ENCODE peak calls at places on chromosomes 6 and 20, in five cellular contexts. One of them, this sample, is unnamed. For H3K4me1, the result is how much of the 10 kb centered on the place peaks cover.

GRCh38 chr6:82144852-82145332 is 102.7 kb downstream of the IBTK start:
- DNase-seq in MM.1S: no peak
- DNase-seq in HCT116: peak
- DNase-seq in CD8-positive, alpha-beta memory T cell: no peak
- DNase-seq in heart right ventricle: peak
- DNase-seq in this sample: peak

GRCh38 chr6:117441824-117442264 is 16.1 kb upstream of the ROS1 start:
- DNase-seq in CD8-positive, alpha-beta memory T cell: no peak
- DNase-seq in HCT116: no peak
- DNase-seq in heart right ventricle: no peak
- DNase-seq in MM.1S: no peak
- DNase-seq in this sample: peak

GRCh38 chr6:4581468-4582420 is 194.5 kb upstream of the CDYL start:
- DNase-seq in MM.1S: no peak
- DNase-seq in HCT116: no peak
- DNase-seq in heart right ventricle: no peak
- DNase-seq in CD8-positive, alpha-beta memory T cell: no peak
- DNase-seq in this sample: no peak

GRCh38 chr6:16819752-16820151 is 58.5 kb upstream of the ATXN1 start:
- DNase-seq in heart right ventricle: no peak
- DNase-seq in HCT116: no peak
- DNase-seq in MM.1S: no peak
- DNase-seq in CD8-positive, alpha-beta memory T cell: no peak
- DNase-seq in this sample: no peak

GRCh38 chr6:91271807-91272206 is 684.9 kb upstream of the MAP3K7 start:
- DNase-seq in HCT116: no peak
- DNase-seq in CD8-positive, alpha-beta memory T cell: no peak
- DNase-seq in heart right ventricle: no peak
- DNase-seq in MM.1S: no peak
- DNase-seq in this sample: no peak

GRCh38 chr20:38932457-38933120 is 6.4 kb downstream of the FAM83D start:
- DNase-seq in HCT116: no peak
- DNase-seq in CD8-positive, alpha-beta memory T cell: no peak
- DNase-seq in MM.1S: no peak
- DNase-seq in heart right ventricle: no peak
- DNase-seq in this sample: peak

GRCh38 chr6:90311569-90311968 is 14.9 kb upstream of the BACH2 start:
- DNase-seq in MM.1S: no peak
- DNase-seq in HCT116: no peak
- DNase-seq in CD8-positive, alpha-beta memory T cell: no peak
- DNase-seq in heart right ventricle: no peak
- DNase-seq in this sample: no peak

GRCh38 chr20:18805881-18806280 is 7.7 kb upstream of the SCP2D1 start:
- DNase-seq in heart right ventricle: no peak
- DNase-seq in MM.1S: no peak
- DNase-seq in HCT116: no peak
- DNase-seq in CD8-positive, alpha-beta memory T cell: no peak
- DNase-seq in this sample: peak

GRCh38 chr20:23116301-23117089 is 30.4 kb upstream of the CD93 start:
- DNase-seq in CD8-positive, alpha-beta memory T cell: no peak
- DNase-seq in heart right ventricle: no peak
- DNase-seq in MM.1S: no peak
- DNase-seq in HCT116: no peak
- DNase-seq in this sample: peak

GRCh38 chr20:1536893-1537730 is 20.4 kb downstream of the SIRPD start:
- DNase-seq in MM.1S: no peak
- DNase-seq in CD8-positive, alpha-beta memory T cell: no peak
- DNase-seq in HCT116: no peak
- DNase-seq in heart right ventricle: no peak
- DNase-seq in this sample: no peak

GRCh38 chr20:16556299-16556698 is 16.9 kb downstream of the KIF16B start:
- DNase-seq in CD8-positive, alpha-beta memory T cell: no peak
- DNase-seq in MM.1S: no peak
- DNase-seq in HCT116: no peak
- DNase-seq in heart right ventricle: no peak
- DNase-seq in this sample: peak

GRCh38 chr6:116424001-116424400 is 37.2 kb upstream of the CALHM6 start:
- DNase-seq in HCT116: no peak
- DNase-seq in CD8-positive, alpha-beta memory T cell: no peak
- DNase-seq in heart right ventricle: no peak
- DNase-seq in MM.1S: no peak
- DNase-seq in this sample: peak

GRCh38 chr20:37529968-37530600 is 2.4 kb upstream of the BLCAP start:
- DNase-seq in heart right ventricle: no peak
- DNase-seq in MM.1S: no peak
- DNase-seq in CD8-positive, alpha-beta memory T cell: no peak
- DNase-seq in HCT116: no peak
- DNase-seq in this sample: no peak

GRCh38 chr6:105952762-105953700 is 133.1 kb upstream of the PRDM1 start:
- DNase-seq in CD8-positive, alpha-beta memory T cell: no peak
- DNase-seq in HCT116: no peak
- DNase-seq in heart right ventricle: no peak
- DNase-seq in MM.1S: no peak
- DNase-seq in this sample: no peak

GRCh38 chr6:168154263-168154917 is 75.4 kb upstream of the FRMD1 start:
- DNase-seq in HCT116: no peak
- DNase-seq in heart right ventricle: no peak
- DNase-seq in CD8-positive, alpha-beta memory T cell: no peak
- DNase-seq in MM.1S: no peak
- DNase-seq in this sample: no peak

DNA sequence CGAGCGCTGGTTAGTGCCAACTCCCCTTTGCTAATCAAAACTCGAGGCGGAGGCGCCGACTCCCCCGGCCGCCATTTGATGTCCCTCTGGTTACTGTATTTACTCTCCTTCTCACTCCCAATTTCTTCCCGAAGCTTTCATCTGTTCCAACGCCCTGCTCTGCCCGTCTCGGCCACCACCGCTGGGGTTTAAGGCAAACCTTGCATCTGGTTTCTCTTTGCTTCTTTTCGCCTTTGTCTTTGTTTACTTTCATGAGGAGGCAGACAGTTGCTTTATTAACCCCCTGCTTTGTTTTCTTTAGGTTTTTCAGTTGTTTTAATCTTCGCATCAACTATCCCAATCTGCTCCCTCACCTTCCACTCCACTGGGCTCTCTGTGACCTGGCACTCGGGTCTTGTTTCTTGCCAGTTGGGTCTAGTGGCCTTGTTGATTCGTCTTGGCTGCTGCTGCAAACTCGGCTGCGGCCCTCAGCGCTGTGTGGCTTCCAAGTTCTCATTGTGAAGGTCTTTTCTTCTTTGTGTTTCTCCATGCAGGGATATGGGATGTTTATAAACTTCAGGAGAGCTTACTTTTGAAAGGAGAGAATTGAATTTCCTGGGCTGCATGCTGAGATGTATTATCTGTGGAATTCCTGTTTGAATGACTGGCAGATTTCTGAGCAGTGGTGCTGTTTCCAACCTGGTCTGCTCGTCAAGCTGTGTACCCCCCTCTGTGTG is 155.1 kb downstream of the CDC5L start:
- DNase-seq in heart right ventricle: no peak
- DNase-seq in MM.1S: no peak
- DNase-seq in HCT116: no peak
- DNase-seq in CD8-positive, alpha-beta memory T cell: no peak
- DNase-seq in this sample: no peak
- H3K4me1 ChIP-seq in heart right ventricle: under half
- H3K4me1 ChIP-seq in MM.1S: under half
- H3K4me1 ChIP-seq in HCT116: under half
- H3K4me1 ChIP-seq in CD8-positive, alpha-beta memory T cell: under half
- H3K4me1 ChIP-seq in this sample: under half

GRCh38 chr6:44943541-44943940 is 384.6 kb upstream of the RUNX2 start:
- DNase-seq in heart right ventricle: no peak
- DNase-seq in CD8-positive, alpha-beta memory T cell: no peak
- DNase-seq in MM.1S: no peak
- DNase-seq in HCT116: no peak
- DNase-seq in this sample: no peak

GRCh38 chr6:44940367-44940766 is 387.8 kb upstream of the RUNX2 start:
- DNase-seq in HCT116: no peak
- DNase-seq in CD8-positive, alpha-beta memory T cell: no peak
- DNase-seq in heart right ventricle: no peak
- DNase-seq in MM.1S: no peak
- DNase-seq in this sample: no peak

DNA sequence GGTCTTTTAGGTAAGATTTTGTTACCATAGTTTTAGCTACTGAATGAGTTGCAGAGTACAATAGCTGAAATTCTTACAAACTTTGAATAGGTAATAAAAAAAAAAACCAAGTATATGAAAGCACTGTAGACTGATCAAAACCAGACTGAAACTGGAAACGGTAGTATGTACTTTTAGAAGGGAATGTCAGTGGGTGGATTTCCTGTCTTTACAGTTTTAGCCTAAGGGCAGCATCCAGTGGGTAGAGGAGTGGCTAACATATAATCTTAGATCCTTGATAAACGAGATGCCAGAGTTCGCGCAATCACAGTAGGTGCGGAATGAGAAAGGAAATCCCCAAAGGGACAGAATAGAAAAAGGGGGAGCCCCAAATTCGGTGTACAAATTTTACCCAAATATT is 385.9 kb upstream of the RUNX2 start:
- DNase-seq in CD8-positive, alpha-beta memory T cell: no peak
- DNase-seq in heart right ventricle: no peak
- DNase-seq in MM.1S: no peak
- DNase-seq in HCT116: no peak
- DNase-seq in this sample: peak
- H3K4me1 ChIP-seq in CD8-positive, alpha-beta memory T cell: under half
- H3K4me1 ChIP-seq in heart right ventricle: under half
- H3K4me1 ChIP-seq in MM.1S: under half
- H3K4me1 ChIP-seq in HCT116: under half
- H3K4me1 ChIP-seq in this sample: under half

GRCh38 chr6:53513519-53513966 is 31.4 kb downstream of the GCLC start:
- DNase-seq in MM.1S: no peak
- DNase-seq in heart right ventricle: no peak
- DNase-seq in HCT116: no peak
- DNase-seq in CD8-positive, alpha-beta memory T cell: no peak
- DNase-seq in this sample: no peak
- H3K4me1 ChIP-seq in MM.1S: under half
- H3K4me1 ChIP-seq in heart right ventricle: under half
- H3K4me1 ChIP-seq in HCT116: under half
- H3K4me1 ChIP-seq in CD8-positive, alpha-beta memory T cell: under half
- H3K4me1 ChIP-seq in this sample: under half

DNA sequence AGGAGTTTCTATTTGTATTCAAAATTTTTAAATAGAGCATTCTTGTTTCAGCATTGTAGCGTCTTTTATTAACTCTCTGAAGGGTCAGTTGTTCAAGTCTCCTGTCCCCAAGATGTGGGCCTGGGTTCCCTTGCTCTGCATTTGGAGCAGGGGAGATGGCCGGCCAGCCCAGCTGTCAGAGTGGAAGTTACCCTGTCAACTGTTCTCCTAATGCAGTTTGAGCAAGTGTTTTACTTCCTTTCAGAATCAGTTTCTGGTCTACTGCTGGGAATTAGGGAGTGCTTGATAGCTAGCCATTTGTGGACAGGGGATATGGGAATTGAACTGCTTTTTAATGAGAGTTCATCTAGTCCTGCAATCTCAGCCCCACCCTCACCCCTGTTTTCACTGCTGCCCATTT is 116.6 kb downstream of the QKI start:
- DNase-seq in CD8-positive, alpha-beta memory T cell: no peak
- DNase-seq in MM.1S: no peak
- DNase-seq in heart right ventricle: no peak
- DNase-seq in HCT116: no peak
- DNase-seq in this sample: no peak
- H3K4me1 ChIP-seq in CD8-positive, alpha-beta memory T cell: under half
- H3K4me1 ChIP-seq in MM.1S: under half
- H3K4me1 ChIP-seq in heart right ventricle: half or more
- H3K4me1 ChIP-seq in HCT116: under half
- H3K4me1 ChIP-seq in this sample: half or more

DNA sequence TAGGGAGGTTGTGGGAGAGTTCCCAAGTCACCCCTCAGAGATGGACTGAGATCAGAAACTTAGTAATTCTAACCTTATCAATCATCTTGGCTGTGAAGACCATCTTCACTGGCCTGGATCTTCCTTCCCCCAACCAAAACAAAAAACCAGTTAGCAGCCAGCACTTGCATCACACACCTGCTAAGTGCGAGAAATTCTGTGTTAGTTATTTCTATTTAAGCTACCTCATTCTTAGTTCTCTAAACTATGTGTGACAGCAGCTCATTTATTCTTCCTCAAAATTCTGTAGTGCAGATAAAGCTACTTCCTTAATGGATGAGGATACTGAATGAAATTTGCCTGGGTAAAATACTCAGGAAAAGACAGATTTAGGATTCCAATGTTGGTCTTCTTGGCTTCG is 18.2 kb upstream of the TAGAP start:
- DNase-seq in heart right ventricle: no peak
- DNase-seq in CD8-positive, alpha-beta memory T cell: no peak
- DNase-seq in HCT116: no peak
- DNase-seq in MM.1S: no peak
- DNase-seq in this sample: no peak
- H3K4me1 ChIP-seq in heart right ventricle: under half
- H3K4me1 ChIP-seq in CD8-positive, alpha-beta memory T cell: half or more
- H3K4me1 ChIP-seq in HCT116: under half
- H3K4me1 ChIP-seq in MM.1S: under half
- H3K4me1 ChIP-seq in this sample: under half

GRCh38 chr20:57394087-57395082 is 3.2 kb downstream of the RBM38 start:
- DNase-seq in heart right ventricle: no peak
- DNase-seq in MM.1S: peak
- DNase-seq in HCT116: no peak
- DNase-seq in CD8-positive, alpha-beta memory T cell: peak
- DNase-seq in this sample: no peak
- H3K4me1 ChIP-seq in heart right ventricle: half or more
- H3K4me1 ChIP-seq in MM.1S: half or more
- H3K4me1 ChIP-seq in HCT116: under half
- H3K4me1 ChIP-seq in CD8-positive, alpha-beta memory T cell: half or more
- H3K4me1 ChIP-seq in this sample: under half